ENCODE peak calls at places on chromosomes 2 and 18, in four cellular contexts. M, A, W and Q are unnamed samples.

GRCh38 chr2:112893801-112894200 is 17.2 kb upstream of the IL37 start:
- DNase-seq in M (no peak), A (no peak), W (no peak), Q (no peak)

GRCh38 chr2:14492920-14493503 is 139.5 kb upstream of the LRATD1 start:
- DNase-seq in M (no peak), A (peak), W (peak), Q (no peak)

GRCh38 chr18:56933472-56933871 is 213.4 kb upstream of the BOD1L2 start:
- DNase-seq in M (no peak), A (no peak), W (no peak), Q (no peak)

GRCh38 chr2:44936715-44937687 is 4.5 kb upstream of the SIX3 start:
- DNase-seq in M (peak), A (no peak), W (peak), Q (peak)

GRCh38 chr2:233303252-233303651 is 4.4 kb upstream of the SAG start:
- DNase-seq in M (peak), A (no peak), W (peak), Q (peak)

GRCh38 chr18:22282311-22283235 is 113.2 kb downstream of the GATA6 start:
- DNase-seq in M (peak), A (peak), W (peak), Q (no peak)

GRCh38 chr2:8671802-8672201 is 10.1 kb upstream of the ID2 start:
- DNase-seq in M (no peak), A (no peak), W (no peak), Q (no peak)

GRCh38 chr2:2107140-2107539 is 223.9 kb downstream of the MYT1L start:
- DNase-seq in M (no peak), A (no peak), W (no peak), Q (no peak)

GRCh38 chr2:120779781-120780283 is 44.2 kb downstream of the GLI2 start:
- DNase-seq in M (no peak), A (peak), W (peak), Q (no peak)
- H3K18ac ChIP-seq in M (no peak), A (no peak), W (no peak), Q (peak)

GRCh38 chr2:150426315-150426714 is 61.2 kb downstream of the RND3 start:
- DNase-seq in M (no peak), A (peak), W (no peak), Q (no peak)

GRCh38 chr2:150424361-150424760 is 63.1 kb downstream of the RND3 start:
- DNase-seq in M (no peak), A (no peak), W (peak), Q (no peak)

GRCh38 chr2:150425121-150425559 is 62.3 kb downstream of the RND3 start:
- DNase-seq in M (peak), A (peak), W (peak), Q (peak)

GRCh38 chr2:150431975-150432374 is 55.5 kb downstream of the RND3 start:
- DNase-seq in M (no peak), A (no peak), W (no peak), Q (no peak)

GRCh38 chr2:150426724-150427123 is 60.7 kb downstream of the RND3 start:
- DNase-seq in M (no peak), A (no peak), W (peak), Q (no peak)
- H3K56ac ChIP-seq in M (no peak), A (no peak), W (no peak), Q (no peak)

GRCh38 chr2:128501022-128501690 is 182.5 kb upstream of the HS6ST1 start:
- DNase-seq in M (peak), A (no peak), W (no peak), Q (peak)
- H3K18ac ChIP-seq in M (no peak), A (no peak), W (no peak), Q (no peak)

DNA sequence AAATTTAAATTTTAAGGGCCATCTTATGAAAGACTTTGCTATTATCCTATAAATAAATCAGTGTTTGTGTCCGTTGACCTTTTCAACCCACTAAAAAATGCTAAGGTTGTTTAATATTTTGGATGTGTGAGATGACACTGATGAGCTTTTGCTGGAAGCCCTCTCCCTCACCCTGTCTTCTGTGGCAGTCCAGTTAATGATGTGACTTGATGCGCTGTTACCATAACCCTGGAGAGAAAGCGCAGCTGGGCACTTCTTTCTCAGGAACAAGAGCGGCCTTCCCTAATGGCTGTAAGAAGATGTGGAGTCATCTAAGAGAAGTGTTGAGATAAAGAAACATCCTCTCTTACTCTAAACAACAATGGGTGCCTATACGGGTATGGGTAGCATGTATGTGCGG is 165.7 kb upstream of the NABP1 start:
- DNase-seq in M (no peak), A (no peak), W (no peak), Q (no peak)
- H3K56ac ChIP-seq in M (no peak), A (no peak), W (no peak), Q (no peak)

GRCh38 chr18:48675330-48675761 is 136.5 kb downstream of the CTIF start:
- DNase-seq in M (peak), A (peak), W (peak), Q (peak)
- H3K18ac ChIP-seq in M (no peak), A (no peak), W (no peak), Q (peak)

DNA sequence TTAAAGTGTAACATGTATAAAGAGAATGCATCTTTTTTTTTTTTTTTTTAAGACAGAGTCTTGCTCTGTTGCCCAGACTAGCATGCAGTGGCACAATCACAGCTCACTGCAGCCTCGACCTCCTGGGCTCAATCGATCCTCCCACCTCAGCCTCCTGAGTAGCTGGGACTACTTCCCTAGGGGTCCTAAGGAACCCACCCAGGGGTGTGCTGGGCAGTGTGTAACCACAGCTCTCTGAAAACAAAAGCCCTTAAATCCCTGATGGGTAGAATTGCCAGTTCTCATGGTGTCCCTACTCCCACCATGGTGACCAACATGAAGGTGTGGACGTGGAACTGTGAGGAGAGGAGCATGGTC is 105.6 kb upstream of the ST3GAL5 start:
- DNase-seq in M (no peak), A (no peak), W (no peak), Q (peak)
- H3K56ac ChIP-seq in M (no peak), A (no peak), W (no peak), Q (no peak)

GRCh38 chr2:231001036-231001435 is 5.1 kb downstream of the SPATA3 start:
- DNase-seq in M (no peak), A (no peak), W (no peak), Q (no peak)

GRCh38 chr2:231001921-231002320 is 6.0 kb downstream of the SPATA3 start:
- DNase-seq in M (no peak), A (no peak), W (no peak), Q (no peak)

GRCh38 chr2:230999477-230999876 is 3.6 kb downstream of the SPATA3 start:
- DNase-seq in M (no peak), A (no peak), W (no peak), Q (no peak)

GRCh38 chr2:230998882-230999281 is 3.0 kb downstream of the SPATA3 start:
- DNase-seq in M (no peak), A (no peak), W (no peak), Q (no peak)

DNA sequence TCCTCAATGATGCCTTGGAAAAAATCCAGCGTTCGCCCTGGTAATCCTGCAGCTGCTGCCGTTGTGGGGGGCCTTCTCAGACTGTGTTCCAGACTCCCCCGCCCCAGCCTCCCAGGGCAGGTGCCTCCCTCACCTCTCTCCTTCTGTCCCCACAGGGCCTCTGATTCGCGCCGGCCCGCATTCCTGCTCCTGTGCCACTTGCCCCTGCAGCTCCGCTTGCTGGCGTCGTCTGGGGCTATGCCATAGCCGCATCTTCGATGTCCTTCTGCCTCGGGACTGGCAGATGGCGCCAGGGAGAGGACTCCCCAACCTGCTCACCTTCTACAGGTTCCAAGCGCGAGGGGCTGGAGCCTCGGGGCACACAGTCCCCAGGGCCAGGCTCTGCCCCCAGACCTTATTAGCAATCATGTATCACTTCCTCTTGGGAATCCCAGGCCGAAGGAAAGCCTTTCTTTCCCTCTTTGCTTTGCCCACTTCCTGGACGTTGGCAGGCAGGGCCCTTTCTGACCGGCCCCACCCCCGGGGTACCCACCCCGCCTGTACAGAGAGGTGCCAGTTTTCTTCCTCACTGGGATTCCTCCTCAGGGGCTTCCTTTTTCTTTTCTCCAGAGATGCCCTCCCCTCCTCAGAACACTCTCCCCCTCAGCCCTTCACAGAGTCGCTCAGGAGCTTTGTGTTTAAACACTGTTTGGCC is 4.4 kb downstream of the SPATA3 start:
- DNase-seq in M (peak), A (no peak), W (peak), Q (peak)
- H3K18ac ChIP-seq in M (no peak), A (no peak), W (no peak), Q (peak)

GRCh38 chr18:46915800-46916550 is 1.3 kb downstream of the PIAS2 start:
- DNase-seq in M (no peak), A (peak), W (no peak), Q (no peak)

GRCh38 chr18:46916551-46917107 is 678 bp downstream of the PIAS2 start:
- DNase-seq in M (peak), A (peak), W (peak), Q (peak)

GRCh38 chr18:46917108-46917807 is at the start of the genes KATNAL2 and PIAS2:
- DNase-seq in M (peak), A (peak), W (peak), Q (peak)

GRCh38 chr18:46917808-46918600 is 602 bp downstream of the KATNAL2 start:
- DNase-seq in M (peak), A (peak), W (peak), Q (peak)

GRCh38 chr18:46920067-46920466 is 2.7 kb downstream of the KATNAL2 start:
- DNase-seq in M (no peak), A (no peak), W (no peak), Q (no peak)
- H3K56ac ChIP-seq in M (no peak), A (no peak), W (no peak), Q (no peak)

GRCh38 chr2:235879116-235879515 is 289.1 kb downstream of the GBX2 start:
- DNase-seq in M (no peak), A (no peak), W (no peak), Q (no peak)
- H3K18ac ChIP-seq in M (no peak), A (no peak), W (no peak), Q (no peak)

GRCh38 chr2:238891667-238892500 is 44.0 kb downstream of the TWIST2 start:
- DNase-seq in M (no peak), A (no peak), W (no peak), Q (no peak)

GRCh38 chr2:238887616-238888015 is 39.7 kb downstream of the TWIST2 start:
- DNase-seq in M (no peak), A (no peak), W (no peak), Q (no peak)

GRCh38 chr2:238890806-238891666 is 43.2 kb downstream of the TWIST2 start:
- DNase-seq in M (no peak), A (no peak), W (no peak), Q (no peak)

GRCh38 chr2:238888781-238889180 is 40.9 kb downstream of the TWIST2 start:
- DNase-seq in M (no peak), A (no peak), W (no peak), Q (no peak)

DNA sequence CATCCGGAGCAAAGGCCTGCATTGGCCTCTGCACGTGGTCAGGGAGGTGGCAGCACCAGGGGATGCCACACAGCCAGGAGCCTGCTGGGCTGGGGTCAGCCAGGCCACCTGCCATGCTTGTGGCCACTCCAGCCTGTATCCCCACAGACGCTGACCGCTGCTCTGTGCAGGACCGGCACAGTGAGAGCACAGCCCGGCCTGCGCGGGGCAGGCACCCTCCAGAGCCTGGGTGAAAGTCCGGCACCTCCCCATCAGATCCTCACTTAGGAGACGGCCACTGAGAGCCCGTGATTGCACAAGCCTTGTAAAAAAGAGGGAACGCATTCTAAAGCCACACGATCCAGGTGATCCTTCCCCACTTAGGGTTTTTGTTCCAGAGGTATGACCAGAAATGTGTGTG is 42.2 kb downstream of the TWIST2 start:
- DNase-seq in M (no peak), A (no peak), W (no peak), Q (no peak)
- H3K56ac ChIP-seq in M (no peak), A (no peak), W (no peak), Q (no peak)